ENCODE peak calls at places on chromosome 1, in nine cellular contexts. D, K, B, M, Z, C, Q, X and P are unnamed samples.

GRCh38 chr1:179129702-179130473 is 48.0 kb downstream of the TOR3A start:
- DNase-seq in D (no peak), K (peak), B (no peak), M (no peak), Z (peak), C (no peak), Q (no peak), X (no peak), P (no peak)

GRCh38 chr1:218209351-218209861 is 75.7 kb upstream of the RRP15 start:
- DNase-seq in D (no peak), K (no peak), B (no peak), M (no peak), Z (peak), C (no peak), Q (no peak), X (no peak), P (no peak)

GRCh38 chr1:160373696-160374095 is 6.8 kb downstream of the NHLH1 start:
- DNase-seq in D (no peak), K (no peak), B (no peak), M (no peak), Z (no peak), C (no peak), Q (no peak), X (no peak), P (no peak)

GRCh38 chr1:236164273-236164672 is 21.9 kb downstream of the GPR137B start:
- DNase-seq in D (no peak), K (no peak), B (no peak), M (peak), Z (no peak), C (no peak), Q (no peak), X (no peak), P (peak)

GRCh38 chr1:111754964-111755320 is 759 bp upstream of the DDX20 start:
- DNase-seq in D (peak), K (no peak), B (no peak), M (peak), Z (no peak), C (no peak), Q (peak), X (no peak), P (peak)

GRCh38 chr1:65343286-65343685 is 33.9 kb downstream of the DNAJC6 start:
- DNase-seq in D (no peak), K (no peak), B (no peak), M (no peak), Z (peak), C (no peak), Q (no peak), X (no peak), P (no peak)

GRCh38 chr1:220370041-220370700 is 97.9 kb upstream of the RAB3GAP2 start:
- DNase-seq in D (peak), K (no peak), B (peak), M (no peak), Z (peak), C (no peak), Q (no peak), X (no peak), P (no peak)

GRCh38 chr1:43367026-43367903 is 546 bp downstream of the ELOVL1 start:
- DNase-seq in D (peak), K (no peak), B (no peak), M (peak), Z (peak), C (no peak), Q (no peak), X (no peak), P (peak)

GRCh38 chr1:154784924-154785531 is 85.1 kb downstream of the KCNN3 start:
- DNase-seq in D (no peak), K (peak), B (no peak), M (no peak), Z (no peak), C (no peak), Q (no peak), X (no peak), P (no peak)

GRCh38 chr1:11654571-11655262 is at the start of gene FBXO44:
- DNase-seq in D (peak), K (peak), B (no peak), M (peak), Z (peak), C (peak), Q (no peak), X (peak), P (peak)

GRCh38 chr1:83503153-83503552 is 495.8 kb downstream of the TTLL7 start:
- DNase-seq in D (no peak), K (no peak), B (no peak), M (no peak), Z (no peak), C (no peak), Q (no peak), X (no peak), P (no peak)

GRCh38 chr1:205668951-205669340 is 11.4 kb downstream of the SLC45A3 start:
- DNase-seq in D (no peak), K (no peak), B (no peak), M (no peak), Z (no peak), C (no peak), Q (no peak), X (no peak), P (peak)

GRCh38 chr1:17919525-17920439 is 164.6 kb downstream of the ACTL8 start:
- DNase-seq in D (peak), K (no peak), B (no peak), M (no peak), Z (peak), C (no peak), Q (no peak), X (no peak), P (peak)

GRCh38 chr1:67317803-67318202 is 10.1 kb downstream of the IL12RB2 start:
- DNase-seq in D (no peak), K (no peak), B (no peak), M (no peak), Z (no peak), C (no peak), Q (no peak), X (no peak), P (no peak)

GRCh38 chr1:22212400-22213233 is 69.7 kb upstream of the WNT4 start:
- DNase-seq in D (no peak), K (no peak), B (no peak), M (no peak), Z (no peak), C (no peak), Q (peak), X (no peak), P (no peak)

GRCh38 chr1:171196351-171196750 is 11.3 kb downstream of the FMO2 start:
- DNase-seq in D (no peak), K (no peak), B (no peak), M (no peak), Z (no peak), C (no peak), Q (no peak), X (no peak), P (no peak)

GRCh38 chr1:145884675-145885074 is 991 bp downstream of the ANKRD35 start:
- DNase-seq in D (no peak), K (no peak), B (no peak), M (no peak), Z (no peak), C (no peak), Q (no peak), X (no peak), P (no peak)

GRCh38 chr1:38228718-38229117 is 182.1 kb upstream of the POU3F1 start:
- DNase-seq in D (no peak), K (no peak), B (no peak), M (no peak), Z (no peak), C (no peak), Q (no peak), X (no peak), P (no peak)